ENCODE peak calls at places on chromosomes 13 and 19, in four cellular contexts. P, O, Q and S are unnamed samples. For H3K4me1, the result is how much of the 10 kb centered on the place peaks cover.

GRCh38 chr13:99384468-99384867 is 77.3 kb upstream of the GPR183 start:
- DNase-seq in P (no peak), O (no peak), Q (no peak), S (peak)

GRCh38 chr19:7881910-7882309 is 6.4 kb upstream of the LRRC8E start:
- DNase-seq in P (no peak), O (no peak), Q (no peak), S (no peak)

GRCh38 chr19:1953037-1953436 is 12.1 kb downstream of the CSNK1G2 start:
- DNase-seq in P (no peak), O (no peak), Q (no peak), S (no peak)

GRCh38 chr19:33622809-33623511 is 1.2 kb downstream of the CHST8 start:
- DNase-seq in P (peak), O (no peak), Q (no peak), S (no peak)

GRCh38 chr19:35176183-35176570 is 21.6 kb downstream of the FXYD5 start:
- DNase-seq in P (no peak), O (no peak), Q (no peak), S (peak)

GRCh38 chr19:9986787-9987281 is 23.5 kb downstream of the COL5A3 start:
- DNase-seq in P (peak), O (no peak), Q (no peak), S (no peak)

GRCh38 chr13:25575562-25575961 is 203.8 kb downstream of the ATP8A2 start:
- DNase-seq in P (no peak), O (no peak), Q (no peak), S (no peak)

GRCh38 chr13:52173373-52173772 is 14.0 kb upstream of the NEK3 start:
- DNase-seq in P (no peak), O (no peak), Q (no peak), S (no peak)

GRCh38 chr13:101785858-101786257 is 333.4 kb downstream of the ITGBL1 start:
- DNase-seq in P (peak), O (no peak), Q (peak), S (peak)

DNA sequence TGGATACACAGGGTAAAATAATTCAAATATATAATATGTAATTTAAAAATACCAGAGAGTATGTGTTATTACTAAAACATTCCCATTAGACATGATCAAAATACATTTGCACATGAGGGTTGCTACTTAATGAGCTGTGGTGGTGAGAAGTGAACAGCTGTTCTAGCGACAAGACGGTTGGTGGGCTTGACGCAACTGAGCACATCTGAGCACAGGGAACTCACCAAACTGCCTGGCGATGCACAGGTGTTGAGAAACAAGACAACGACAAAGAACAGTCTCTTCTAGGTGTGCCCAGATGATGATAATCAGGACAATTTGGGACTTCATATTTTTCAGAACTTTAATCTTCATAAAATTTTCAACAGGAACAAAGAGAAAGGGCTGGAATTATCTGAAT is 555.1 kb upstream of the SGCG start:
- DNase-seq in P (no peak), O (no peak), Q (no peak), S (no peak)
- H3K4me1 ChIP-seq in P (under half), O (under half), Q (under half), S (under half)

DNA sequence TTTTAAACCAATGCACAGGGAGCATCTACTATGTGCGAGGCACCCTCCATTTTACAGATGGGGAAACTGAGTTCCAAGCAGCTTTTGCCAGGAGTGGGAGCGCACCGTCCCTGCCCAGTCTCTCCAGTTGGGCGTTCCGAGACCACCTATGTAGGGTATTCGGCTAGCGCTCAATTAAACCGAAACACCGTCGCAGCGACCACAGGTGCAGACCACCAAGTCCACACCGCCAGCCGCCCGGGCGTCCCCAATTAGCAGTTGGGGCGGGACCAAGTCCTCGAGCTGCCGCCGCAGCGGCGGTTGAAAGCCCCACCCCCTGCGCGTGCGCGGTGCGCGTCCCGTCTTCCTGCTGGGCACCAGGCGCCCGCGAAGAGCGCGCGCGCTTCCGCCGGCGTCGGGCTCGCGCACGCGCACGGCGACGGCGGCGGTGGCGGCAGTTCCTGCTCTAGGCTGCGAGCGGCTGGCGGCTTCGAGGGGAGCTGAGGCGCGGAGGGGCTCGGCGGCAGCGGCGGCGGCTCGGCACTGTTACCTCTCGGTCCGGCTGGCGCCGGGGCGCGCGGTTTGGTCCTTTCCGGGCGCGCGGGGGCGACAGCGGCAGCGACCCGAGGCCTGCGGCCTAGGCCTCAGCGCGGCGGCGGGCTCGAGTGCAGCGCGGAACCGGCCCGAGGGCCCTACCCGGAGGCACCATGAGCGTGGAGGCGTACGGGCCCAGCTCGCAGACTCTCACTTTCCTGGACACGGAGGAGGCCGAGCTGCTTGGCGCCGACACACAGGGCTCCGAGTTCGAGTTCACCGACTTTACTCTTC is at the start of gene UPF1:
- DNase-seq in P (peak), O (peak), Q (peak), S (peak)
- H2BK12ac ChIP-seq in P (no peak), O (no peak), Q (no peak), S (no peak)

GRCh38 chr19:46928951-46929350 is 68.2 kb downstream of the ARHGAP35 start:
- DNase-seq in P (no peak), O (no peak), Q (no peak), S (no peak)
- H3K4me1 ChIP-seq in P (under half), O (under half), Q (under half), S (under half)

DNA sequence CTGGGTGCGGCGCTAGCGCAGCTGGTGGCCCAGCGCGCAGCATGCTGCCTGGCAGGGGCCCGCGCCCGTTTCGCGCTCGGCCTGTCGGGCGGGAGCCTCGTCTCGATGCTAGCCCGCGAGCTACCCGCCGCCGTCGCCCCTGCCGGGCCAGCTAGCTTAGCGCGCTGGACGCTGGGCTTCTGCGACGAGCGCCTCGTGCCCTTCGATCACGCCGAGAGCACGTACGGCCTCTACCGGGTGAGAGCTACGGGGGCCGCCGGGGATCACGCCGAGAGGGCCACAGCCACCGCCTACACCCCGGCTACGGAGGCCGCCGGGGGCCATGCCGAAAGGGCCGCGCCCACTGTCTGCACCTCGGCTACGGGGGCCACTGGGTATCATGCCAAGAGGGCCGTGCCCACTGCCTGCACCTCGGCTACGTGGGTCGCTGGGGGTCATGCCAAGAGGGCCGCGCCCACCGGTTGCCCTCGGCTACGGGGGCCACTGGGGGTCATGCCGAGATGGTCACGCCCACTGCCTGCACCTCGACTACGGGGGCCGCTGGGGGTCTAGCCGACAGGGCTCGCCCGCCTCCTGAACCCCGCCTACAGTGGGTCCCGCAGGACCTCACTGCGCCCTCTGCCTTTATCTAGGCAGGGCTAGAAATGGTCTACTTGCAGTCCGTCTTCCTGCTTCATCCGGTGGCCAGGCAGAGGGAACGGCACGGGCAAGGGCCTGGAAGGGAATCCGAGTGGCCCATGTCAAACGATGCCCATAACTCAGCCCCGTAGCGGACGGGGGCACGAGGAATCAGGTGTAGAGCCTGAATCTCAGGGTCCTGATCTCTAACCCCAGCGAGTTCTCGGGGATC is 500 bp downstream of the PGLS start:
- DNase-seq in P (peak), O (peak), Q (peak), S (peak)
- H2BK12ac ChIP-seq in P (peak), O (no peak), Q (no peak), S (no peak)